ENCODE peak calls at places on chromosomes 11 and 22, in ten cellular contexts. A is heart left ventricle; R is PC-9; Q is heart right ventricle; P is effector memory CD4-positive, alpha-beta T cell; G is body of pancreas; B is IMR-90; K is HCT116; L is keratinocyte; M is right lobe of liver. D is an unnamed sample.

GRCh38 chr11:46505741-46506485 is 87.9 kb downstream of the AMBRA1 start:
- DNase-seq in A (peak; percentile 45), R (no peak), Q (no peak), P (no peak), G (no peak), B (peak; percentile 18), K (no peak), L (no peak), M (no peak), D (no peak)

GRCh38 chr11:61700221-61700620 is 20.0 kb downstream of the DAGLA start:
- DNase-seq in A (no peak), R (peak; percentile 94), Q (no peak), P (no peak), G (peak; percentile 89), B (peak; percentile 51), K (peak; percentile 38), L (no peak), M (no peak), D (no peak)

GRCh38 chr11:95536049-95536448 is 253.5 kb downstream of the FAM76B start:
- DNase-seq in A (no peak), R (no peak), Q (no peak), P (no peak), G (no peak), B (no peak), K (no peak), L (no peak), M (no peak), D (no peak)

GRCh38 chr11:64560139-64560771 is 30.8 kb upstream of the SLC22A12 start:
- DNase-seq in A (no peak), R (no peak), Q (no peak), P (no peak), G (peak; percentile 5), B (no peak), K (no peak), L (no peak), M (no peak), D (no peak)

GRCh38 chr11:34749666-34750659 is 129.1 kb downstream of the EHF start:
- DNase-seq in A (peak; percentile 64), R (peak; percentile 80), Q (peak; percentile 69), P (no peak), G (peak; percentile 62), B (peak; percentile 68), K (no peak), L (no peak), M (peak; percentile 83), D (no peak)

GRCh38 chr11:90148900-90149299 is 14.4 kb downstream of the NAALAD2 start:
- DNase-seq in A (no peak), R (no peak), Q (no peak), P (no peak), G (no peak), B (no peak), K (no peak), L (no peak), M (no peak), D (no peak)

GRCh38 chr11:68010058-68011041 is at the start of gene ALDH3B1:
- DNase-seq in A (peak; percentile 90), R (peak; percentile 98), Q (peak; percentile 90), P (no peak), G (peak; percentile 95), B (peak; percentile 70), K (peak; percentile 60), L (no peak), M (peak; percentile 98), D (no peak)

GRCh38 chr11:110085255-110085838 is 7.8 kb upstream of the ZC3H12C start:
- DNase-seq in A (no peak), R (no peak), Q (no peak), P (no peak), G (no peak), B (peak; percentile 66), K (no peak), L (no peak), M (no peak), D (no peak)

GRCh38 chr11:68583047-68583446 is 101.3 kb upstream of the GAL start:
- DNase-seq in A (no peak), R (no peak), Q (no peak), P (no peak), G (no peak), B (peak; percentile 82), K (no peak), L (peak; percentile 25), M (no peak), D (no peak)

GRCh38 chr11:102293873-102294601 is 23.2 kb upstream of the BIRC3 start:
- DNase-seq in A (no peak), R (no peak), Q (no peak), P (no peak), G (no peak), B (peak; percentile 66), K (peak; percentile 62), L (no peak), M (no peak), D (no peak)

GRCh38 chr11:101008961-101009684 is 120.5 kb downstream of the PGR start:
- DNase-seq in A (no peak), R (no peak), Q (no peak), P (no peak), G (no peak), B (no peak), K (no peak), L (no peak), M (no peak), D (no peak)
- H3K9me3 ChIP-seq in A (no peaks in the 10 kb centered on the region), R (no peaks in the 10 kb centered on the region), Q (no peaks in the 10 kb centered on the region), P (no peaks in the 10 kb centered on the region), G (no peaks in the 10 kb centered on the region), B (no peaks in the 10 kb centered on the region), K (no peaks in the 10 kb centered on the region), L (no peaks in the 10 kb centered on the region), M (no peaks in the 10 kb centered on the region), D (no peaks in the 10 kb centered on the region)

DNA sequence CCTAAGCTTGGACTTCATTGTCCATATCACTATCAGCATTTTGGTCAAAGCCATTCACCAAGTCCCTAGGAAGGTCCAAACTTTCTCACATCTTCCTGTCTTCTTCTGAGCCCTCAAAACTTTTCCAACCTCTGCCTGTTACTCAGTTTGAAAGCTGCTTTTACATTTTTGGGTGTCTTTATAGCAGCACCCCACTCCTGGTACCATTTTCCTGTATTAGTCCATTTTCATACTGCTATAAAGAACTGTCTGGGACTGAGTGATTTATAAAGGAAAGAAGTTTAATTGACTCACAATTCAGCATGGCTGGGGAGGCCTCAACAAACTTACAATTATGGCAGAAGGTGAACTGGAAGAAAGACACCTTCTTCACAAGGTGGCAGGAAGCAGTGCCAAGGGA is 717.0 kb upstream of the CCDC90B start:
- DNase-seq in A (no peak), R (no peak), Q (no peak), P (no peak), G (no peak), B (no peak), K (no peak), L (no peak), M (no peak), D (no peak)
- H3K9me3 ChIP-seq in A (peaks cover 15% of the 10 kb centered on the region), R (no peaks in the 10 kb centered on the region), Q (peaks cover 68% of the 10 kb centered on the region), P (no peaks in the 10 kb centered on the region), G (peaks cover 12% of the 10 kb centered on the region), B (peaks cover 13% of the 10 kb centered on the region), K (no peaks in the 10 kb centered on the region), L (no peaks in the 10 kb centered on the region), M (no peaks in the 10 kb centered on the region), D (no peaks in the 10 kb centered on the region)

GRCh38 chr22:47373648-47374272 is 611.3 kb downstream of the TBC1D22A start:
- DNase-seq in A (no peak), R (no peak), Q (no peak), P (no peak), G (peak; percentile 3), B (no peak), K (no peak), L (no peak), M (peak; percentile 21), D (no peak)

GRCh38 chr22:47370448-47371262 is 608.2 kb downstream of the TBC1D22A start:
- DNase-seq in A (no peak), R (no peak), Q (no peak), P (no peak), G (no peak), B (no peak), K (no peak), L (no peak), M (peak; percentile 20), D (no peak)

GRCh38 chr22:47371263-47372090 is 609.0 kb downstream of the TBC1D22A start:
- DNase-seq in A (no peak), R (no peak), Q (no peak), P (no peak), G (no peak), B (no peak), K (no peak), L (no peak), M (peak; percentile 39), D (no peak)

GRCh38 chr22:47372596-47373385 is 610.3 kb downstream of the TBC1D22A start:
- DNase-seq in A (no peak), R (no peak), Q (no peak), P (no peak), G (peak; percentile 2), B (no peak), K (no peak), L (no peak), M (peak; percentile 33), D (no peak)

DNA sequence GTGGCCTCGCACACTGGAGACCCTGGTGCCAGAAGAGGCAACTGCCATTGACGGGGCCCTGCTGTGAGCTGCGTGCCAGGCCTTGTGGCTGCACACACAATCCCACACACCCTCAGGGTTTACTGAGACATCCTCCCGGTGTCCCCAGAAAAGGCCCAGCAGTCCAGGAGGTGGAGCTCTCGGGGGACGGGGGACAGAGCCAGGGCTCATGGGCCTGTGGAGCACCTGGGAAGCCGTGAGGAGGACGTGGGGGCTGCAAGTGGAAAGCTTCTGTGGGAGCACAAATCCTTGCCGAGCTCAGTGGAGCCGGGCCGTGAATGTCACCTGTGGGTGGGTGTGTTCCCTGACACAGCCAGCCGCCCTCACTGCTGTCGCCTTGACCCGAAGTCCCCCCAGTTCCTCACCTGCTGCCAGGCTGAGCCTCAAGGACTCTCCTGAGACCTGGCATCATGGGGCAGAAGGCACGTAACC is 609.7 kb downstream of the TBC1D22A start:
- DNase-seq in A (no peak), R (no peak), Q (no peak), P (no peak), G (no peak), B (no peak), K (no peak), L (no peak), M (peak; percentile 27), D (no peak)
- H3K9me3 ChIP-seq in A (no peaks in the 10 kb centered on the region), R (no peaks in the 10 kb centered on the region), Q (no peaks in the 10 kb centered on the region), P (no peaks in the 10 kb centered on the region), G (no peaks in the 10 kb centered on the region), B (peaks cover 6% of the 10 kb centered on the region), K (no peaks in the 10 kb centered on the region), L (peaks cover 6% of the 10 kb centered on the region), M (no peaks in the 10 kb centered on the region), D (no peaks in the 10 kb centered on the region)

DNA sequence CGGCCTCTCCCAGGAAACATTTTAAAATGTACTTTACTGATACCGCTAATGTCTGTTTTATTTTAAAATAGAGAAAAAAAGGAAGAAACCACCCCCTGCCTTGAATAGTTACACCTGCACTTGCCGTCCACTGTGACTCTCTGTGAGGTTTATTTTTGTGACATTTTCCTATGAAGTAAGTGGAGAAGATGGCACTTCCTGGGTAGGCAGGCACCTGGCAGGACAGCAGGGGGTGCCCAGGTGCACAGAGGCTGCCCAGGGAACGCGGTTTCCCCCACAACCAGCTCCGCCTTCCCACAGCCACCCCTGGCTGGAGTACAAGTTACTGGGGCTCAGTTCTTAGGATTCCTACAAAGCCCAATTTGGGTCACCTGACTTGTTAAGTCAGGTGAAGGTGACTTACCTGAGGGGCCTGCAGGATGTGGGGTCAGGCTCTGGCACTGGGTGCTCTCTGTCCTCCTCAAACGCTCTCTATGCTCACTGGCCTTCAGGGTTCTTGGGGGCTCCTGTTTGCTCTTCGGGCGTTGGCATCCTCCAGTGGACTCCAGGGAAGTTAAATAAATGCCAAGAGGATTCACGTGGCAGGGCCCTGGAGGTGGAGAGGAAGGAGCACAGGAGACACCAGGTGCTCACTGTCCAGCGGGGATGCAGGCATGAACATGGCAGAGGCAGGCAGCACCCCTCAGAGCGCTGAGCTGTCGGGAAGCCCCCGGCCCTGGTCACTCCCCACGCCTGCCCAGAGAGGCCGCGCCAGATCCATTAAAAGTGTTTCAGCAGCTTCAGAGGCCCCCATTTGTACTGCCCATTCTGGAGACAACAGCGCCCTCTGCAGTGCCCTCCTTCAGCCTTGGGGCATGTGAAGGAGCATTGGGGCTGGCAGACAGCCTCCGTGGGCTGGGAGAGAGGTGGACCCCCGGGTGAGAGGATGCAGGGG is 1021.2 kb downstream of the TBC1D22A start:
- DNase-seq in A (no peak), R (no peak), Q (no peak), P (no peak), G (no peak), B (no peak), K (no peak), L (no peak), M (no peak), D (no peak)
- H3K9me3 ChIP-seq in A (peaks cover 11% of the 10 kb centered on the region), R (no peaks in the 10 kb centered on the region), Q (no peaks in the 10 kb centered on the region), P (no peaks in the 10 kb centered on the region), G (peaks cover 8% of the 10 kb centered on the region), B (peaks cover 58% of the 10 kb centered on the region), K (peaks cover 8% of the 10 kb centered on the region), L (peaks cover 6% of the 10 kb centered on the region), M (no peaks in the 10 kb centered on the region), D (no peaks in the 10 kb centered on the region)